ENCODE peak calls at places on chromosomes 2 and 18, in seven cellular contexts. O is SK-N-SH; U is upper lobe of right lung; Z is A549; G is GM23248; L is CD4-positive, CD25-positive, alpha-beta regulatory T cell; X is suprapubic skin. H is an unnamed sample. For H3K4me1, the result is how much of the 10 kb centered on the place peaks cover.

GRCh38 chr2:75596784-75597183 is 36.0 kb upstream of the EVA1A start:
- DNase-seq in O (no peak), L (no peak), U (no peak), X (no peak), Z (no peak), G (peak), H (no peak)

GRCh38 chr2:11787991-11788390 is 41.6 kb downstream of the LPIN1 start:
- DNase-seq in U (no peak), O (no peak), Z (no peak), X (no peak), G (no peak), L (no peak), H (no peak)

GRCh38 chr2:32246911-32247310 is 17.8 kb downstream of the NLRC4 start:
- DNase-seq in X (no peak), U (no peak), O (no peak), L (no peak), Z (no peak), G (no peak), H (no peak)

GRCh38 chr2:165203689-165204559 is at the start of gene SCN3A:
- DNase-seq in U (no peak), Z (peak), L (no peak), O (peak), G (peak), X (no peak), H (no peak)

GRCh38 chr2:44367591-44367990 is 5.8 kb downstream of the CAMKMT start:
- DNase-seq in Z (no peak), X (no peak), G (no peak), O (no peak), U (no peak), L (no peak), H (no peak)

GRCh38 chr2:136653836-136654235 is 111.5 kb upstream of the THSD7B start:
- DNase-seq in U (no peak), X (no peak), O (no peak), Z (no peak), L (no peak), G (no peak), H (no peak)

GRCh38 chr2:207394812-207395534 is 134.8 kb upstream of the CREB1 start:
- DNase-seq in Z (peak), U (no peak), O (no peak), G (peak), X (no peak), L (no peak), H (peak)

GRCh38 chr18:79372461-79372860 is 23.3 kb upstream of the NFATC1 start:
- DNase-seq in O (no peak), Z (no peak), L (no peak), G (no peak), X (peak), U (no peak), H (no peak)

GRCh38 chr2:196144513-196145126 is 26.8 kb downstream of the STK17B start:
- DNase-seq in U (no peak), L (no peak), O (no peak), G (no peak), Z (no peak), X (no peak), H (no peak)

GRCh38 chr2:220188031-220188430 is 560.6 kb downstream of the SLC4A3 start:
- DNase-seq in Z (peak), L (no peak), O (no peak), G (peak), X (no peak), U (no peak), H (no peak)

GRCh38 chr2:241894681-241895426 is 25.3 kb downstream of the RTP5 start:
- DNase-seq in G (no peak), Z (no peak), L (no peak), X (peak), O (no peak), U (peak), H (peak)

GRCh38 chr2:163775304-163775703 is 39.5 kb upstream of the FIGN start:
- DNase-seq in O (no peak), L (no peak), G (peak), X (no peak), U (no peak), Z (no peak), H (no peak)

GRCh38 chr2:163768881-163769681 is 33.3 kb upstream of the FIGN start:
- DNase-seq in U (no peak), L (no peak), G (no peak), X (no peak), O (no peak), Z (no peak), H (no peak)

GRCh38 chr2:163771596-163771995 is 35.8 kb upstream of the FIGN start:
- DNase-seq in O (no peak), U (no peak), L (no peak), X (no peak), G (no peak), Z (peak), H (no peak)

GRCh38 chr2:163774862-163775261 is 39.1 kb upstream of the FIGN start:
- DNase-seq in L (no peak), G (peak), X (no peak), U (no peak), O (no peak), Z (peak), H (no peak)

DNA sequence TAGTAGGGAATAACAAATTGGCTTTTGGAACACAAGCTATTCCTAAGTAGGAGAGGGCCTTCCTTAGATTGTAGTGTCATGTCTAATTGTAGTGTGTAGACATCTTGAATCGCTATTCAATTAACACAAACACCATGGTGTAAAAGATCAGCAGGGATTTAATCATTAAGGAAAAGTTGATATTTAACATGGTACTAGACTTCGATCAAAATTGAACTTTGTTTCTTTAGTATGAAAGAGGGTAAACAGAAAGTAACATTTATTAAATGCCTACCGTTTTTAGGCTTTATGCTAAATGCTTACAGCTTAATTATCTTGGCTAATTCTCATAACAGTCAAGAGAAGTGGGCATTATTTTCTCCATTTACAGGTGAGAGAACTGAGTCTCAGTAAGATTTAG is 37.5 kb upstream of the FIGN start:
- DNase-seq in O (no peak), X (no peak), G (no peak), Z (no peak), U (no peak), L (no peak), H (no peak)
- H3K4me1 ChIP-seq in O (under half), X (under half), G (under half), Z (under half), U (under half), L (under half), H (under half)

DNA sequence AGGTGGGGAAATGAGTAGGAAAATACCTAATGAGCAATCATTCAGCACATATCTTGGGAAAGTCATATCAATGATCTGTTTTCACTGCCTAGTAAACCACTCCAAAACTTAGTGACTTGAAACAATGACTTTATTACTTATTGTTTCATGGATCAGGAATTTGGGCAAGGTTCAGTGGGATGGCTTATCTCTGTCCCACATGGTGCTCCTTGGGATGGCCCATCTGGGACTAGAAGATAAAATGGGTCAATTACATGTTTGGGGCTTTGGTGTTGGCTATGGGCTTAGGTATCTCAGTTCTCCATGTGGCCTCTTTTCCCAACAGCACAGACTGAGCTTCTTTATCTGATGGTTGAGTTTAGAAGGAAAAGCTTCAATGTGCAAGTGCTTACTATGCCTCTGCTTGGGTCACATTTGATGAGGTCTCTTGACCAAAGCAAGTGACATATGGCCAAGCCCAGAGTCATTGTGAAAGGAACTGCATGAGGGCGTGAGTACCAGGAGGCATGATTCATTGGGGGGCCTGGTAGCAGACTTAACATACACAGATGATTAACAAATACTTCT is 218.1 kb upstream of the TNP1 start:
- DNase-seq in G (peak), X (no peak), Z (no peak), L (no peak), U (no peak), O (no peak), H (no peak)
- H3K27ac ChIP-seq in G (no peak), X (no peak), Z (no peak), L (no peak), U (no peak), O (no peak), H (no peak)

GRCh38 chr2:233081731-233082221 is 21.6 kb downstream of the INPP5D start:
- DNase-seq in U (peak), L (no peak), X (peak), O (no peak), Z (no peak), G (no peak), H (no peak)

GRCh38 chr2:233079953-233080835 is 20.1 kb downstream of the INPP5D start:
- DNase-seq in U (peak), X (peak), Z (no peak), G (no peak), L (no peak), O (no peak), H (no peak)

GRCh38 chr2:233080836-233081229 is 20.7 kb downstream of the INPP5D start:
- DNase-seq in U (peak), G (no peak), Z (no peak), X (peak), L (no peak), O (no peak), H (no peak)

GRCh38 chr2:233082222-233082933 is 22.2 kb downstream of the INPP5D start:
- DNase-seq in Z (no peak), O (no peak), G (no peak), L (no peak), X (peak), U (peak), H (no peak)

GRCh38 chr2:233081232-233081730 is 21.1 kb downstream of the INPP5D start:
- DNase-seq in O (no peak), L (peak), U (peak), G (no peak), X (peak), Z (no peak), H (no peak)
- H3K4me1 ChIP-seq in O (under half), L (half or more), U (under half), G (under half), X (under half), Z (under half), H (under half)

GRCh38 chr2:168796583-168797285 is 5.7 kb upstream of the NOSTRIN start:
- DNase-seq in Z (no peak), X (no peak), L (no peak), G (no peak), U (no peak), O (no peak), H (no peak)
- H3K27ac ChIP-seq in Z (no peak), X (no peak), L (no peak), G (no peak), U (peak), O (no peak), H (no peak)

DNA sequence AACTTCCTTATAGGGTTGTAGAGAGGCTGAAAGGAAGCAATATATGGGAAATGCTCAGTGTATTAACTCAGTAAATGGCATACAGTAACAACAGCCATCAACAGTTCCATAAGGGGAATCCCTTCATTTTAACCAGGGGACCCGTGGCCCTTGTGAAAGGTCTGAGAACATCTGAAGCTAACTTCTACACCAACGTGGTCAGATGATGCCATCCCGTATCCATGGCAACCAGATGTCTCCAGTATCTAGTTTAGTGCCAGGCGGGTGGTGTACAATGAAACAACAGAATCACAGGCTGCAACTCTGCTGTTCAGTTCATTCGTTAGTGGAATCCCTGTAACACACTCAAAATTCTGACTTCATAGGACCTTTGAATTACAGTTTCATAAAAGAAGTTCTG is 162.3 kb downstream of the TGIF1 start:
- DNase-seq in Z (peak), X (peak), L (no peak), O (no peak), U (no peak), G (peak), H (no peak)
- H3K4me1 ChIP-seq in Z (under half), X (under half), L (under half), O (under half), U (under half), G (under half), H (under half)

GRCh38 chr2:106053581-106053980 is 140.5 kb downstream of the UXS1 start:
- DNase-seq in O (no peak), L (no peak), Z (no peak), G (peak), X (no peak), U (no peak), H (no peak)
- H3K27ac ChIP-seq in O (no peak), L (no peak), Z (no peak), G (no peak), X (no peak), U (no peak), H (peak)

GRCh38 chr18:50982086-50982801 is 14.4 kb downstream of the ELAC1 start:
- DNase-seq in G (no peak), X (no peak), O (no peak), L (no peak), U (no peak), Z (no peak), H (no peak)

GRCh38 chr18:50973367-50974126 is 5.7 kb downstream of the ELAC1 start:
- DNase-seq in O (no peak), U (no peak), G (peak), L (no peak), X (no peak), Z (peak), H (no peak)

GRCh38 chr18:50982802-50983179 is 15.0 kb downstream of the ELAC1 start:
- DNase-seq in X (no peak), U (no peak), Z (no peak), G (peak), L (no peak), O (no peak), H (no peak)

GRCh38 chr18:50981381-50981780 is 13.5 kb downstream of the ELAC1 start:
- DNase-seq in Z (no peak), U (no peak), X (no peak), L (no peak), O (no peak), G (no peak), H (no peak)

GRCh38 chr18:50977037-50977760 is 9.4 kb downstream of the ELAC1 start:
- DNase-seq in O (no peak), X (no peak), G (no peak), Z (no peak), U (no peak), L (no peak), H (no peak)
- H3K4me1 ChIP-seq in O (under half), X (under half), G (under half), Z (under half), U (under half), L (under half), H (under half)

GRCh38 chr18:13500891-13501887 is 225.2 kb downstream of the FAM210A start:
- DNase-seq in Z (peak), G (peak), U (no peak), L (no peak), X (no peak), O (no peak), H (no peak)

GRCh38 chr18:13502585-13502984 is 223.8 kb downstream of the FAM210A start:
- DNase-seq in Z (no peak), L (no peak), U (no peak), G (no peak), O (no peak), X (no peak), H (no peak)

GRCh38 chr18:13503839-13504238 is 222.5 kb downstream of the FAM210A start:
- DNase-seq in X (no peak), O (no peak), G (no peak), Z (no peak), L (no peak), U (no peak), H (no peak)

GRCh38 chr18:13501896-13502295 is 224.5 kb downstream of the FAM210A start:
- DNase-seq in X (no peak), Z (no peak), G (no peak), L (no peak), U (no peak), O (no peak), H (no peak)

DNA sequence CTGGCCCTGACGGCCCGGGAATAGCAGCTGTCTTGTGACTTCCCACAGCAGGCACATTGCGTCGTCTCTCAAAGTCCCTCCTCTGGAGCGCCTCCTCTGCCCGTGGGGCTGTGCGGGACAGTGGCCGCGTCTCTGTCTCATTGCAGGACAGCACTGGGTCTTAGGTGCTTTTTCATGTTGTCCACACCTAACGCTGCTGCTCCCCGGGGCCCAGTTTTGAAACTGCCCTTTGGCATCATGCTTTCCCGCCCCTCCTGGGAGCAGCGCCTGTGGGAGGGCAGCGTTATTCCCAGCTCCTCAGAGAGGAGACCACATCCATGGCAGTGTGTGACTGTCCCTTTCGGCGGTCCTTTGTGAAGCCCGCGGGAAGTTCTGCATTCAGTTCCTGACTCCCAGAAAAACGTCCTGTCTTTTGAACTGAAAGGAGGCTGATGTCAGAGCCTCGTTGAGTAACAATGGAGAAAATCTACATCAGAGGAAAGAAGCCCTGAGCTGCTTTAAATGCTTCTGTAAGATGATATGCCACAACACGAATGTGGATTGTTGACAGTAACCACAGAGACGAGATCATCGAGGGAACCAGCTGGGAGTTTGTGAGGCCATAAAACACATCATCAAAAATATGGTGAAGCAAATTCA is 226.0 kb downstream of the FAM210A start:
- DNase-seq in G (peak), U (no peak), X (no peak), L (no peak), O (no peak), Z (peak), H (no peak)
- H3K27ac ChIP-seq in G (peak), U (peak), X (peak), L (no peak), O (peak), Z (peak), H (peak)

GRCh38 chr18:2978626-2979025 is 34.3 kb downstream of the LPIN2 start:
- DNase-seq in O (no peak), X (no peak), Z (peak), L (peak), U (no peak), G (peak), H (no peak)

GRCh38 chr18:2979027-2979570 is 33.8 kb downstream of the LPIN2 start:
- DNase-seq in L (no peak), G (peak), O (no peak), X (no peak), U (no peak), Z (no peak), H (no peak)

GRCh38 chr18:2981212-2981728 is 31.7 kb downstream of the LPIN2 start:
- DNase-seq in U (no peak), X (no peak), G (peak), Z (peak), O (no peak), L (no peak), H (no peak)

GRCh38 chr18:2979871-2980606 is 32.9 kb downstream of the LPIN2 start:
- DNase-seq in U (no peak), O (no peak), L (no peak), G (peak), Z (peak), X (no peak), H (no peak)

GRCh38 chr18:2980607-2980923 is 32.4 kb downstream of the LPIN2 start:
- DNase-seq in L (no peak), O (no peak), X (no peak), Z (no peak), G (no peak), U (no peak), H (no peak)
- H3K4me1 ChIP-seq in L (half or more), O (half or more), X (half or more), Z (half or more), G (half or more), U (half or more), H (under half)